ENCODE peak calls at places on chromosomes 7 and 10, in four cellular contexts. K, A, R and S are unnamed samples.

GRCh38 chr10:31315453-31315852 is 3.6 kb upstream of the ZEB1 start:
- DNase-seq in A (peak), K (peak), R (peak), S (no peak)

GRCh38 chr7:45573636-45574470 is at the start of gene ADCY1:
- DNase-seq in R (no peak), K (no peak), A (no peak), S (no peak)

GRCh38 chr7:18753972-18754610 is 258.5 kb downstream of the HDAC9 start:
- DNase-seq in A (peak), R (no peak), K (peak), S (peak)

GRCh38 chr10:72319416-72320254 is 35.1 kb downstream of the DNAJB12 start:
- DNase-seq in K (peak), A (peak), R (peak), S (no peak)

GRCh38 chr7:21960922-21961321 is 15.2 kb upstream of the CDCA7L start:
- DNase-seq in K (peak), A (peak), R (peak), S (peak)

GRCh38 chr7:25545125-25546008 is 317.1 kb upstream of the NPVF start:
- DNase-seq in A (no peak), R (no peak), K (no peak), S (no peak)

GRCh38 chr7:6350057-6350752 is 77.8 kb upstream of the CYTH3 start:
- DNase-seq in R (peak), K (peak), A (no peak), S (no peak)

GRCh38 chr10:32961892-32962369 is 3.9 kb upstream of the ITGB1 start:
- DNase-seq in A (peak), K (peak), R (peak), S (peak)

GRCh38 chr7:90857595-90857994 is 261.5 kb downstream of the CDK14 start:
- DNase-seq in A (peak), K (no peak), R (no peak), S (no peak)

GRCh38 chr10:130169136-130169888 is 33.1 kb downstream of the GLRX3 start:
- DNase-seq in K (peak), A (peak), R (peak), S (peak)

GRCh38 chr7:44964384-44964830 is 14.4 kb downstream of the MYO1G start:
- DNase-seq in K (peak), A (peak), R (no peak), S (no peak)

GRCh38 chr7:64581391-64581790 is 18.5 kb upstream of the ZNF680 start:
- DNase-seq in R (no peak), K (no peak), A (no peak), S (no peak)

GRCh38 chr10:5416981-5417380 is 4.6 kb downstream of the NET1 start:
- DNase-seq in R (no peak), A (no peak), K (no peak), S (no peak)

GRCh38 chr10:24953350-24954074 is 1.1 kb upstream of the PRTFDC1 start:
- DNase-seq in K (peak), R (peak), A (peak), S (no peak)

GRCh38 chr10:1369665-1370064 is 313.5 kb downstream of the WDR37 start:
- DNase-seq in A (no peak), R (no peak), K (no peak), S (no peak)

GRCh38 chr7:29038463-29038862 is 80.3 kb upstream of the TRIL start:
- DNase-seq in A (peak), R (no peak), K (no peak), S (no peak)

GRCh38 chr7:158143196-158144120 is 444.2 kb downstream of the PTPRN2 start:
- DNase-seq in K (no peak), A (no peak), R (no peak), S (no peak)

GRCh38 chr7:107201795-107202450 is 33.1 kb downstream of the HBP1 start:
- DNase-seq in R (peak), A (peak), K (peak), S (no peak)

GRCh38 chr10:48589266-48589665 is 15.6 kb downstream of the ARHGAP22 start:
- DNase-seq in K (peak), R (peak), A (peak), S (peak)

GRCh38 chr7:122299935-122300606 is 4.5 kb downstream of the FEZF1 start:
- DNase-seq in A (no peak), R (no peak), K (no peak), S (no peak)

GRCh38 chr7:47948096-47948790 is at the start of gene PKD1L1:
- DNase-seq in A (no peak), K (no peak), R (no peak), S (no peak)

GRCh38 chr7:76369011-76369410 is 10.2 kb upstream of the YWHAG start:
- DNase-seq in K (no peak), A (no peak), R (peak), S (no peak)

GRCh38 chr7:140888087-140888486 is 36.6 kb downstream of the BRAF start:
- DNase-seq in K (peak), R (peak), A (no peak), S (no peak)

GRCh38 chr10:122980209-122981065 is at the start of gene PSTK:
- DNase-seq in K (peak), A (peak), R (peak), S (peak)

GRCh38 chr7:106114735-106115383 is 2.7 kb upstream of the SYPL1 start:
- DNase-seq in R (no peak), K (no peak), A (no peak), S (no peak)

GRCh38 chr7:15199482-15199881 is 296.9 kb upstream of the DGKB start:
- DNase-seq in K (peak), A (peak), R (peak), S (no peak)
- TF ChIP-seq CTCF in K (peak), A (peak), R (no peak), S (no peak)

DNA sequence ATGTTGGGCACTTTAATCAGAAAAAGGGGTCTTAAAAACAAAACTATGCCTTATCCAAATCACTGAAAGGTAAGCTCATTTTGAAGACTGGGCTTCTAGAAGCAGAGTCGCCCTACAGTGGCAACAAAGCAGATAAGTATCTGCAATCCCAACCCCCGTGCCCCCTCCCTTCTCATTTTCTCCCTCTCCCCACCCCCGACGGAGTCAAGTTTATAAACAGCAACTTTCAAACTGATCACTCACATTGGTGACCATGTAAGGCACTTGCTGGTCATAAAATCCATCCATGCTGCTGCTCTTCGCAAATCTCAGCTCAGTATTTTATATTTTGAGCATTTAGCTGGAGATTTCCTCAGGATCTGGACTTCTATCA is 715 bp downstream of the ETV1 start:
- DNase-seq in K (peak), A (peak), R (no peak), S (no peak)
- H3K4me3 ChIP-seq in K (peak), A (peak), R (peak), S (peak)

GRCh38 chr7:100720645-100721504 is 607 bp downstream of the EPO start:
- DNase-seq in K (no peak), A (no peak), R (no peak), S (no peak)

GRCh38 chr7:100722480-100723212 is 2.4 kb downstream of the EPO start:
- DNase-seq in R (no peak), K (no peak), A (no peak), S (no peak)

GRCh38 chr7:100726998-100727761 is 6.2 kb upstream of the ZAN start:
- DNase-seq in R (peak), K (peak), A (peak), S (peak)

GRCh38 chr7:100721505-100721812 is 1.2 kb downstream of the EPO start:
- DNase-seq in A (no peak), K (no peak), R (no peak), S (no peak)

DNA sequence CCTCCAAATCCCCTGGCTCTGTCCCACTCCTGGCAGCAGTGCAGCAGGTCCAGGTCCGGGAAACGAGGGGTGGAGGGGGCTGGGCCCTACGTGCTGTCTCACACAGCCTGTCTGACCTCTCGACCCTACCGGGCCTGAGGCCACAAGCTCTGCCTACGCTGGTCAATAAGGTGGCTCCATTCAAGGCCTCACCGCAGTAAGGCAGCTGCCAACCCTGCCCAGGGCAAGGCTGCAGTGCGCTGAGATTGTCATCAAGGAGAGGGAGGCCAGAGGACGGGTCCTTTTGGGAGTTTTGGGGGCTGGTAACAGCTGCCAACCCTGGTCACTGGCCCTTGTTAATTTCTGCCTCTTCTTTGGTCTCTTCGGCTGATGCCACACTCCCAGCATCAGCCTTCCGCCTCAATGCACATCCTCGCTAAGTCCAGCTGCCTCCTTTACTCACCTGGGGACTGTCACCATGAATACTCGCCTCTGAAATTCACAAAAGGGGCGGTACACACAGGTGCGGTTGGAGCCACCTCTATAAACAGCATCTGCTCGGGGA is 3.5 kb downstream of the EPO start:
- DNase-seq in A (no peak), R (no peak), K (no peak), S (no peak)
- TF ChIP-seq CTCF in A (no peak), R (no peak), K (no peak), S (no peak)

DNA sequence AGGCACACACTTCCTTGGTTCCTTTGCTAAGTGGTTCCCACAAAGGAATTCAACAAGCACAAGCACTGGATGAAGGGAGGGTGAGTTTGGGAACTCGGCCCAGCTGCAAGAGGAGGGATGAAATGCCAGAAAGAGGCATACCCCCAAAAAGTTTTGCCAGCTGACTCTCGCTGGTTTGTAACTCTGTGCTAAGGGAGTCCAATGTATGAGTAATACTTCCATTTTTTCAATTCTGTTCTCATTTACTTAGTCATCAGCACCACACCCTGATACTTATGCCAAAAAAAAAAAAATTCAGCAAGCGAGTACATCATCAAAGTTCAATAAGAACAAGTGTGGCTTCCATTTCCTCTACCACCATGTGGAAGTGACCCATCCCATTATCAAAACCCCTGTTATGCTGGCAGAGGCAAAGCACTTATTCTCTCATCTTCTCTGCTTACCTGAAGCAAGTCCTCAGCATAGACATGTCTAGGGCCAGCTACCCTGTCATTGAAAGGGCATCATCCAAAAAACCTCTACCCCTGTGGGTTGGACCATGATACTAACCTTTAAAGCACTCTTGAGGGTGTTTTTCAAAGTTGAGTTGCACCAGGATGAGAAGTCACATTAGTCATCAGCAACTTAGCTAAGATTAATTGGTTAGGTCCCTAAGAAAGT is 6.9 kb upstream of the HYCC1 start:
- DNase-seq in A (peak), K (peak), R (peak), S (peak)
- H3K4me3 ChIP-seq in A (no peak), K (no peak), R (no peak), S (no peak)

GRCh38 chr7:24318326-24318725 is 34.3 kb downstream of the NPY start:
- DNase-seq in R (no peak), A (no peak), K (no peak), S (no peak)
- TF ChIP-seq CTCF in R (peak), A (peak), K (peak), S (no peak)

GRCh38 chr7:66099232-66099550 is 15.5 kb upstream of the CRCP start:
- DNase-seq in K (no peak), A (peak), R (no peak), S (no peak)
- H3K4me3 ChIP-seq in K (no peak), A (peak), R (no peak), S (no peak)